ENCODE peak calls at places on chromosomes 1 and 21, in four cellular contexts. B is uterus; H is activated T-helper 1 cell treated with anti-CD3 and anti-CD28 coated beads, Interleukin-12 subunit alpha, Interleukin-12 subunit beta, Interleukin-2, Interleukin-4 antibody, amounts not matched to agents 30 ng/mL and 10 ng/mL and 1 ng/mL, durations not matched to agents 14 hours and 24 hours and 36 hours; S is stimulated activated CD4-positive, alpha-beta T cell treated with anti-CD3 and anti-CD28 coated beads, Interleukin-1b, Interleukin-23, amount 100 ng/mL, for 24 hours. R is an unnamed sample.

GRCh38 chr1:222124602-222125001 is 382.7 kb upstream of the DUSP10 start:
- DNase-seq in B (no peak), H (no peak), S (no peak), R (no peak)

GRCh38 chr21:24225432-24225831 is 1381.8 kb downstream of the MRPL39 start:
- DNase-seq in B (no peak), H (no peak), S (no peak), R (no peak)

GRCh38 chr1:41356752-41357151 is 4.5 kb upstream of the FOXO6 start:
- DNase-seq in B (peak; percentile 3), H (no peak), S (no peak), R (no peak)

GRCh38 chr1:96722161-96722908 is 751 bp downstream of the PTBP2 start:
- DNase-seq in B (peak; percentile 62), H (peak; percentile 43), S (peak; percentile 31), R (peak; percentile 49)

GRCh38 chr21:46035809-46036695 is 54.5 kb downstream of the COL6A1 start:
- DNase-seq in B (peak; percentile 66), H (no peak), S (no peak), R (no peak)

GRCh38 chr1:58727363-58727762 is 27.5 kb upstream of the MYSM1 start:
- DNase-seq in B (no peak), H (no peak), S (no peak), R (no peak)

GRCh38 chr1:68758666-68759209 is 261.9 kb upstream of the DEPDC1 start:
- DNase-seq in B (no peak), H (no peak), S (no peak), R (no peak)

GRCh38 chr1:11719313-11720032 is 16.5 kb upstream of the AGTRAP start:
- DNase-seq in B (peak; percentile 81), H (peak; percentile 72), S (peak; percentile 72), R (peak; percentile 68)

GRCh38 chr1:54283997-54284385 is 84.0 kb downstream of the MRPL37 start:
- DNase-seq in B (no peak), H (no peak), S (no peak), R (no peak)

GRCh38 chr1:31170486-31170735 is 69.3 kb downstream of the NKAIN1 start:
- DNase-seq in B (no peak), H (no peak), S (no peak), R (no peak)

GRCh38 chr1:202710070-202711025 is at the start of gene SYT2:
- DNase-seq in B (no peak), H (no peak), S (no peak), R (no peak)

GRCh38 chr1:67162954-67163353 is 3.3 kb upstream of the IL23R start:
- DNase-seq in B (no peak), H (peak; percentile 62), S (no peak), R (peak; percentile 57)

GRCh38 chr1:160129046-160129445 is 13.5 kb downstream of the ATP1A2 start:
- DNase-seq in B (no peak), H (no peak), S (no peak), R (no peak)

GRCh38 chr1:101288491-101288944 is 51.7 kb downstream of the S1PR1 start:
- DNase-seq in B (peak; percentile 64), H (peak; percentile 50), S (peak; percentile 28), R (peak; percentile 21)

GRCh38 chr21:43262427-43262826 is 93.6 kb downstream of the CRYAA start:
- DNase-seq in B (no peak), H (no peak), S (no peak), R (no peak)

GRCh38 chr1:12275370-12275769 is 45.5 kb downstream of the VPS13D start:
- DNase-seq in B (no peak), H (no peak), S (peak; percentile 11), R (no peak)

GRCh38 chr1:46301406-46302090 is 1.9 kb downstream of the LRRC41 start:
- DNase-seq in B (peak; percentile 36), H (no peak), S (no peak), R (no peak)

GRCh38 chr1:185813401-185813979 is 79.3 kb downstream of the HMCN1 start:
- DNase-seq in B (no peak), H (no peak), S (no peak), R (no peak)

GRCh38 chr1:110433803-110434202 is 17.1 kb upstream of the PROK1 start:
- DNase-seq in B (no peak), H (no peak), S (no peak), R (peak; percentile 70)

GRCh38 chr1:91718877-91719276 is 167.1 kb downstream of the TGFBR3 start:
- DNase-seq in B (no peak), H (no peak), S (no peak), R (no peak)

GRCh38 chr1:233261206-233261605 is 34.3 kb downstream of the PCNX2 start:
- DNase-seq in B (no peak), H (no peak), S (no peak), R (no peak)

GRCh38 chr1:172143384-172144025 is 277.0 kb upstream of the C1orf105 start:
- DNase-seq in B (no peak), H (no peak), S (no peak), R (no peak)

GRCh38 chr1:4022715-4023114 is 122.6 kb upstream of the C1orf174 start:
- DNase-seq in B (no peak), H (no peak), S (no peak), R (no peak)

GRCh38 chr1:156813750-156814570 is 2.7 kb downstream of the SH2D2A start:
- DNase-seq in B (peak; percentile 49), H (peak; percentile 68), S (peak; percentile 45), R (peak; percentile 51)

GRCh38 chr1:20164694-20165202 is 21.1 kb upstream of the UBXN10 start:
- DNase-seq in B (no peak), H (no peak), S (no peak), R (no peak)

GRCh38 chr1:180898441-180899219 is 14.1 kb upstream of the KIAA1614 start:
- DNase-seq in B (no peak), H (no peak), S (no peak), R (no peak)

GRCh38 chr1:147541672-147542548 is 609 bp downstream of the BCL9 start:
- DNase-seq in B (peak; percentile 76), H (no peak), S (no peak), R (no peak)

GRCh38 chr1:214420341-214420740 is 131.1 kb downstream of the PTPN14 start:
- DNase-seq in B (no peak), H (no peak), S (no peak), R (no peak)

GRCh38 chr1:213657879-213658278 is 329.9 kb upstream of the PROX1 start:
- DNase-seq in B (no peak), H (no peak), S (no peak), R (no peak)

R was measured in NK-92 treated with Interleukin-12 subunit alpha and Interleukin-12 subunit beta, amount 100 ng/mL, for 24 hours.